ENCODE peak calls at places on chromosomes 2 and 18, in four cellular contexts. D, C, K and W are unnamed samples.

GRCh38 chr2:26727641-26728561 is 35.4 kb downstream of the KCNK3 start:
- DNase-seq in K (no peak), C (no peak), D (no peak), W (no peak)

GRCh38 chr2:237312021-237312755 is 101.8 kb downstream of the COL6A3 start:
- DNase-seq in C (no peak), D (no peak), K (no peak), W (no peak)

GRCh38 chr18:75531212-75531850 is 103.8 kb upstream of the SMIM21 start:
- DNase-seq in D (peak; percentile 25), K (no peak), C (no peak), W (no peak)

GRCh38 chr18:74230922-74231714 is 60.6 kb downstream of the CYB5A start:
- DNase-seq in C (no peak), K (no peak), D (no peak), W (no peak)

GRCh38 chr2:74763962-74764428 is 69.9 kb upstream of the HK2 start:
- DNase-seq in C (no peak), D (no peak), K (no peak), W (no peak)

GRCh38 chr2:28276076-28276618 is 116.5 kb upstream of the FOSL2 start:
- DNase-seq in K (peak; percentile 39), C (peak; percentile 24), D (peak; percentile 97), W (peak; percentile 49)

GRCh38 chr2:215736653-215737290 is 276.6 kb downstream of the MREG start:
- DNase-seq in D (no peak), C (no peak), K (no peak), W (no peak)

GRCh38 chr2:40020997-40021396 is 241.9 kb upstream of the THUMPD2 start:
- DNase-seq in K (no peak), C (no peak), D (no peak), W (no peak)

GRCh38 chr18:37930640-37931039 is 365.0 kb upstream of the CELF4 start:
- DNase-seq in C (no peak), K (no peak), D (no peak), W (no peak)

GRCh38 chr2:191051825-191052778 is 38.1 kb upstream of the STAT1 start:
- DNase-seq in D (peak; percentile 63), K (no peak), C (no peak), W (no peak)

GRCh38 chr18:27599202-27599829 is 414.2 kb upstream of the CHST9 start:
- DNase-seq in C (peak; percentile 14), K (peak; percentile 56), D (no peak), W (no peak)

GRCh38 chr2:120867290-120868231 is 131.9 kb downstream of the GLI2 start:
- DNase-seq in C (peak; percentile 74), D (no peak), K (peak; percentile 84), W (peak; percentile 91)

GRCh38 chr2:1595274-1595673 is 149.0 kb downstream of the PXDN start:
- DNase-seq in K (no peak), C (no peak), D (no peak), W (no peak)

GRCh38 chr2:153986488-153987229 is 114.9 kb downstream of the GALNT13 start:
- DNase-seq in D (no peak), K (no peak), C (no peak), W (no peak)

GRCh38 chr18:57595347-57595746 is 8.8 kb upstream of the FECH start:
- DNase-seq in D (no peak), K (no peak), C (no peak), W (no peak)

GRCh38 chr2:177397501-177398289 is 5.1 kb downstream of the AGPS start:
- DNase-seq in C (peak; percentile 48), K (no peak), D (peak; percentile 69), W (no peak)

GRCh38 chr2:239329284-239329971 is 71.4 kb downstream of the HDAC4 start:
- DNase-seq in K (peak; percentile 70), C (no peak), D (no peak), W (no peak)

GRCh38 chr18:2855560-2856350 is 8.9 kb downstream of the EMILIN2 start:
- DNase-seq in D (no peak), C (no peak), K (no peak), W (no peak)

GRCh38 chr2:69167469-69167822 is 154.5 kb downstream of the ANTXR1 start:
- DNase-seq in C (no peak), K (no peak), D (no peak), W (no peak)